ENCODE peak calls at places on chromosome 14, in four cellular contexts. G is A549, W is T-helper 1 cell, X is left cardiac atrium. F is an unnamed sample.

GRCh38 chr14:70888681-70889175 is 18.5 kb upstream of the PCNX1 start:
- DNase-seq in G (no peak), W (no peak), X (no peak), F (no peak)

GRCh38 chr14:30988509-30988908 is 36.9 kb upstream of the AP4S1 start:
- DNase-seq in X (no peak), W (no peak), G (no peak), F (no peak)

GRCh38 chr14:96394047-96394815 is 2.3 kb downstream of the AK7 start:
- DNase-seq in G (no peak), W (no peak), X (no peak), F (no peak)

GRCh38 chr14:26687438-26687837 is 89.6 kb upstream of the NOVA1 start:
- DNase-seq in G (no peak), X (no peak), W (no peak), F (no peak)

GRCh38 chr14:100239200-100239839 is 376 bp downstream of the YY1 start:
- DNase-seq in W (no peak), G (no peak), X (peak; percentile 51), F (peak; percentile 9)

GRCh38 chr14:58555647-58556046 is 82.1 kb upstream of the DACT1 start:
- DNase-seq in W (no peak), G (no peak), X (no peak), F (no peak)

GRCh38 chr14:105108516-105108864 is 43.3 kb upstream of the GPR132 start:
- DNase-seq in G (no peak), X (no peak), W (no peak), F (no peak)

GRCh38 chr14:68854421-68854820 is 61.6 kb upstream of the ZFP36L1 start:
- DNase-seq in X (no peak), W (no peak), G (no peak), F (no peak)

GRCh38 chr14:50875359-50876090 is 3.7 kb downstream of the ABHD12B start:
- DNase-seq in W (peak; percentile 54), G (no peak), X (no peak), F (peak; percentile 45)

GRCh38 chr14:68143341-68143807 is 323.8 kb downstream of the RAD51B start:
- DNase-seq in W (no peak), G (peak; percentile 72), X (peak; percentile 79), F (no peak)

F was measured in stimulated activated naive CD4-positive, alpha-beta T cell treated with Interleukin-2 at 50 U/mL for 16 hours.